ENCODE peak calls at places on chromosomes 13 and 19, in seven cellular contexts. U is activated CD4-positive, alpha-beta T cell treated with anti-CD3 and anti-CD28 coated beads, Interleukin-2, amount 10 ng/mL, durations not matched to agents 7 days and 5 days; F is activated T-cell treated with anti-CD3 and anti-CD28 coated beads, Interleukin-2, amount 50 U/mL, for 48 hours; V is NCI-H146; T is fibroblast of gingiva; A is stimulated activated CD4-positive, alpha-beta T cell treated with anti-CD3 and anti-CD28 coated beads, Interleukin-15, amount 100 ng/mL, for 24 hours; O is GM23248. P is an unnamed sample.
A peak's percentile ranks its signal among the peaks of the same experiment; 100 is the strongest.

GRCh38 chr13:108897955-108898354 is 268.5 kb downstream of the MYO16 start:
- DNase-seq in O (peak; percentile 9), V (no peak), F (no peak), T (no peak), U (peak; percentile 28), A (peak; percentile 16), P (no peak)

GRCh38 chr19:35023428-35023827 is 6.8 kb upstream of the SCN1B start:
- DNase-seq in V (no peak), U (no peak), A (no peak), T (no peak), F (no peak), O (no peak), P (no peak)

GRCh38 chr19:4061178-4061682 is 5.5 kb downstream of the ZBTB7A start:
- DNase-seq in T (peak; percentile 78), A (peak; percentile 50), U (no peak), V (no peak), O (peak; percentile 81), F (no peak), P (peak; percentile 65)

GRCh38 chr13:63163903-63164302 is 1748.3 kb upstream of the PCDH20 start:
- DNase-seq in V (no peak), F (no peak), U (no peak), O (no peak), T (no peak), A (no peak), P (no peak)

GRCh38 chr13:107625648-107626047 is 589.7 kb downstream of the LIG4 start:
- DNase-seq in T (no peak), U (no peak), F (no peak), A (no peak), O (no peak), V (no peak), P (no peak)

GRCh38 chr13:20567881-20568528 is 1.0 kb downstream of the IFT88 start:
- DNase-seq in A (no peak), U (no peak), O (no peak), T (peak; percentile 6), F (no peak), V (no peak), P (no peak)

GRCh38 chr13:99605417-99606321 is 104.4 kb downstream of the TM9SF2 start:
- DNase-seq in F (no peak), V (peak; percentile 69), O (peak; percentile 52), U (peak; percentile 56), T (peak; percentile 13), A (peak; percentile 58), P (peak; percentile 78)

GRCh38 chr19:18300930-18301717 is 19.7 kb upstream of the JUND start:
- DNase-seq in O (peak; percentile 90), T (peak; percentile 62), F (no peak), A (no peak), V (no peak), U (no peak), P (no peak)

GRCh38 chr13:40130871-40131636 is 475.6 kb downstream of the COG6 start:
- DNase-seq in U (no peak), F (no peak), V (no peak), A (peak; percentile 26), O (peak; percentile 61), T (peak; percentile 15), P (peak; percentile 36)

GRCh38 chr19:5615756-5616327 is 6.7 kb downstream of the SAFB2 start:
- DNase-seq in U (no peak), V (no peak), A (no peak), T (no peak), F (no peak), O (peak; percentile 34), P (no peak)

GRCh38 chr13:113357529-113357928 is 6.4 kb downstream of the GRTP1 start:
- DNase-seq in T (no peak), A (no peak), O (peak; percentile 88), U (no peak), F (no peak), V (no peak), P (no peak)

GRCh38 chr19:44548736-44549135 is 19.3 kb upstream of the CEACAM20 start:
- DNase-seq in A (no peak), V (no peak), U (no peak), O (peak; percentile 48), T (no peak), F (no peak), P (no peak)

GRCh38 chr13:113425931-113426590 is 27.2 kb downstream of the ADPRHL1 start:
- DNase-seq in V (no peak), U (no peak), A (no peak), O (no peak), T (peak; percentile 63), F (no peak), P (no peak)

GRCh38 chr13:37788346-37788745 is 81.2 kb downstream of the TRPC4 start:
- DNase-seq in F (no peak), V (no peak), T (no peak), O (no peak), U (no peak), A (no peak), P (no peak)

GRCh38 chr19:18603255-18603957 is 3.2 kb downstream of the CRLF1 start:
- DNase-seq in T (no peak), V (peak; percentile 56), O (peak; percentile 66), U (no peak), A (no peak), F (no peak), P (no peak)

GRCh38 chr19:6802336-6803035 is 30.0 kb downstream of the VAV1 start:
- DNase-seq in T (no peak), O (no peak), F (peak; percentile 83), U (peak; percentile 63), A (peak; percentile 84), V (no peak), P (no peak)

GRCh38 chr13:74687452-74688180 is 553.4 kb upstream of the KLF12 start:
- DNase-seq in V (no peak), A (no peak), F (no peak), U (no peak), O (no peak), T (no peak), P (no peak)

GRCh38 chr19:2274937-2275535 is 6.9 kb downstream of the PEAK3 start:
- DNase-seq in T (peak; percentile 67), A (peak; percentile 62), O (peak; percentile 84), U (peak; percentile 61), V (peak; percentile 27), F (peak; percentile 62), P (peak; percentile 73)

GRCh38 chr13:71830736-71831135 is 36.3 kb downstream of the DACH1 start:
- DNase-seq in U (no peak), F (no peak), T (no peak), V (no peak), A (no peak), O (no peak), P (no peak)

GRCh38 chr19:31418692-31419430 is 69.6 kb upstream of the TSHZ3 start:
- DNase-seq in V (no peak), F (no peak), T (no peak), O (no peak), U (no peak), A (no peak), P (no peak)

GRCh38 chr19:58557253-58558065 is 952 bp downstream of the UBE2M start:
- DNase-seq in V (no peak), T (no peak), U (no peak), A (no peak), F (no peak), O (peak; percentile 30), P (no peak)

GRCh38 chr13:86922936-86923335 is 748.2 kb upstream of the SLITRK5 start:
- DNase-seq in F (no peak), V (no peak), O (peak; percentile 37), U (no peak), A (no peak), T (no peak), P (no peak)

GRCh38 chr13:75870397-75870801 is 234.3 kb downstream of the LMO7 start:
- DNase-seq in U (peak; percentile 16), O (peak; percentile 45), A (peak; percentile 6), V (peak; percentile 37), T (peak; percentile 14), F (peak; percentile 29), P (no peak)

GRCh38 chr13:30325668-30326067 is 18.3 kb upstream of the KATNAL1 start:
- DNase-seq in V (no peak), U (no peak), F (no peak), A (no peak), O (no peak), T (no peak), P (no peak)

GRCh38 chr13:34816543-34816942 is 125.5 kb upstream of the NBEA start:
- DNase-seq in V (no peak), U (no peak), F (no peak), T (peak; percentile 39), A (no peak), O (peak; percentile 21), P (no peak)

GRCh38 chr13:107005577-107005976 is 437.6 kb upstream of the ARGLU1 start:
- DNase-seq in T (no peak), V (no peak), U (no peak), F (no peak), A (no peak), O (no peak), P (no peak)

GRCh38 chr13:111337741-111338140 is 17.3 kb downstream of the TEX29 start:
- DNase-seq in O (no peak), F (no peak), T (no peak), A (no peak), U (no peak), V (no peak), P (no peak)

GRCh38 chr13:52849727-52850395 is 1.4 kb upstream of the PCDH8 start:
- DNase-seq in U (no peak), F (no peak), V (peak; percentile 42), O (no peak), A (no peak), T (no peak), P (no peak)

GRCh38 chr13:32205426-32206096 is 109.6 kb downstream of the ZAR1L start:
- DNase-seq in U (no peak), F (no peak), O (no peak), T (no peak), V (peak; percentile 9), A (no peak), P (no peak)

GRCh38 chr13:45456196-45456972 is 8.4 kb upstream of the COG3 start:
- DNase-seq in A (no peak), V (no peak), T (peak; percentile 26), O (peak; percentile 72), U (no peak), F (no peak), P (no peak)